ENCODE peak calls at places on chromosomes 3 and 15, in four cellular contexts. H is GM23248; B is CD8-positive, alpha-beta T cell; U is Karpas-422. M is an unnamed sample.
A peak's percentile ranks its signal among the peaks of the same experiment; 100 is the strongest.

GRCh38 chr15:85394552-85395333 is 14.3 kb downstream of the AKAP13 start:
- DNase-seq in H (no peak), B (no peak), U (no peak), M (no peak)

GRCh38 chr3:53069422-53070068 is 23.7 kb upstream of the SFMBT1 start:
- DNase-seq in H (peak; percentile 25), B (no peak), U (no peak), M (no peak)

GRCh38 chr3:3648961-3649360 is 150.3 kb upstream of the LRRN1 start:
- DNase-seq in H (no peak), B (no peak), U (no peak), M (no peak)

GRCh38 chr15:80945605-80946004 is 44.0 kb downstream of the MESD start:
- DNase-seq in H (no peak), B (no peak), U (peak; percentile 67), M (no peak)

GRCh38 chr3:11386413-11387155 is 114.4 kb downstream of the ATG7 start:
- DNase-seq in H (no peak), B (no peak), U (no peak), M (no peak)

GRCh38 chr3:51773529-51773928 is 5.5 kb downstream of the IQCF6 start:
- DNase-seq in H (no peak), B (no peak), U (no peak), M (no peak)

GRCh38 chr3:133763797-133764734 is 17.9 kb downstream of the TF start:
- DNase-seq in H (no peak), B (no peak), U (no peak), M (no peak)

GRCh38 chr3:66722675-66723074 is 221.9 kb upstream of the LRIG1 start:
- DNase-seq in H (peak; percentile 80), B (no peak), U (no peak), M (no peak)

GRCh38 chr3:55283441-55283925 is 203.6 kb downstream of the WNT5A start:
- DNase-seq in H (no peak), B (no peak), U (no peak), M (no peak)

GRCh38 chr15:79042213-79042928 is 48.2 kb downstream of the RASGRF1 start:
- DNase-seq in H (no peak), B (no peak), U (no peak), M (no peak)

GRCh38 chr3:31829011-31829410 is 152.1 kb downstream of the OSBPL10 start:
- DNase-seq in H (no peak), B (no peak), U (no peak), M (no peak)

GRCh38 chr3:31832576-31832975 is 148.5 kb downstream of the OSBPL10 start:
- DNase-seq in H (no peak), B (no peak), U (no peak), M (no peak)

GRCh38 chr3:31831526-31832034 is 149.5 kb downstream of the OSBPL10 start:
- DNase-seq in H (no peak), B (no peak), U (no peak), M (no peak)

GRCh38 chr3:31828007-31828406 is 153.1 kb downstream of the OSBPL10 start:
- DNase-seq in H (no peak), B (no peak), U (no peak), M (no peak)

DNA sequence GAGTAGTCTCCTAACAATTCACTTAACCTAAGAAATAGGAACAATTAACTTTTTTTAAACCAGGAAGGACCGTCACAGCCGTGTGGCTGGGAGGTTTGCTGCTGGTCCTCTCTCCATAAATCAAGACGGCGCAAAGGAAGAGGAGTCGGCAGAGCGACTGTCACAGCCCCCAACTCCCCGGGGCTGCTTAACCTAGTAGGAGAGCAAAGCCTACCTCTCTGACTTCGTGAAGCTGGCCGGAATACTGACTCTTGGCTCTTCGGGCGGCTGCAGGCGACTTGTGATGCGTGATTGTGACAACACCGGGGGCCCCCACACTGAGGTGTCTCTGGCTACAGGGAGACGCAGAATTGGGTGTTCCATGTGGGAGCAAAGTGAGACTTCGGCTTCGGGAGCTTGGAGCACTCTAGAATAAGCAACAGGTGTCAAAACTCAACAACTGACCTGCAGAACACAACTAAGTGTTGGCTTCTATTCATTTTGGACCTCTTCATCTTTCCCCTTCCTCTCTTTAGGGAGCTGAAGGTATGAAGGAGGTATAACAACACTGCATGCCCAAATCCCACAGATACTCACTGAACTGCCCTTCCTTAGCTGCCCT is 151.1 kb downstream of the OSBPL10 start:
- DNase-seq in H (no peak), B (no peak), U (no peak), M (no peak)
- H3K36me3 ChIP-seq in H (no peaks in the 10 kb centered on the region), B (no peaks in the 10 kb centered on the region), U (peaks cover 48% of the 10 kb centered on the region), M (no peaks in the 10 kb centered on the region)

DNA sequence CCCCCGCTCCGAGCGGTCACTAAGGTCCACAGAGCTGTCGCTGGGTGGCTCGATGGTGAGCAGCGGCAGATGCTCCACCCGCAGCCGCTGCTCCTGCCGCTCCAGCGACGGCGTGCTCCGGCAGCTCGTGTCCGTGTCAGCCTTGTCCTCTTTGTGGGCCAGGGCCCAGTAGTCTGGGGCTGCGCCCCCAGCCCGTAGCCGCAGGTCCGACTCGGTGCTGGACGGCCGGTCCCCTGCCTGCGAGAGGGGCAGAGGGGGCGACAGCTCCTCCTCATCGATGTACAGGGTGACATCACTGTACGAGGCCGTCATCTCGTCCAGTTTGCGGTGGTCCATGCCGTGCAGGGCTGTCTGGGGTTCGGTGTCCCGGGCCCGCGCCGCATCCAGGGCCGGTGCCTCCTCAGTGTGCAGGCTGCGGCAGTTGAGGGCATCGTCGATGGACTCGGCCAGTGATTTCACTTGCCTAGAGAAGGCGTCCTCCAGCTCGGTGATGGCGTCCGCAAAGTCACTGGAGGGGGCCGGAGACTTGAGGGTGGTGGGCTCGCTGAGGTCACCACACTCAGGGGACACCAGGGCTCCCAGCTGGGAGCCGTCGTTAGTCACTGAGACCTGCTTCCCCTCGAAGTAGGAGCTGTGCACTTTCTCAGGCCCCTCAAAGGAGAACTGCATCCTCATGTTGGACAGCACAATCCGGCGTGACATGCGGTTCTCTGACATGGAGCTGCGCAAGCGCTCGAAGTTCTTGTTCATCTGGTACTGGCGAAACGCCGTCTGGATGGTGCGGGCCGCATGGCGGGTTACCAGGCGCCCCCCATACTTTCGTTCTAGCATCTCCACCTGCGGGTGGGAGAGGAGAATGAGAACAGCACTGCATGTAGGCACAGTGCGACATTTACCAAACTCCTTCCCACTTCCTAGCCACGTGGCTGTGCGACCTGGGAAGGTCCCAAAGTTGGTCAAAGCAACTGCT is 94.8 kb upstream of the RPL32 start:
- DNase-seq in H (no peak), B (no peak), U (no peak), M (no peak)
- H3K36me3 ChIP-seq in H (peaks cover 3% of the 10 kb centered on the region), B (peaks cover 67% of the 10 kb centered on the region), U (no peaks in the 10 kb centered on the region), M (peaks cover 93% of the 10 kb centered on the region)

GRCh38 chr15:25093455-25094029 is 138.8 kb downstream of the SNRPN start:
- DNase-seq in H (no peak), B (no peak), U (no peak), M (no peak)
- H3K36me3 ChIP-seq in H (peaks cover 1% of the 10 kb centered on the region), B (peaks cover 52% of the 10 kb centered on the region), U (peaks cover 72% of the 10 kb centered on the region), M (peaks cover 82% of the 10 kb centered on the region)

DNA sequence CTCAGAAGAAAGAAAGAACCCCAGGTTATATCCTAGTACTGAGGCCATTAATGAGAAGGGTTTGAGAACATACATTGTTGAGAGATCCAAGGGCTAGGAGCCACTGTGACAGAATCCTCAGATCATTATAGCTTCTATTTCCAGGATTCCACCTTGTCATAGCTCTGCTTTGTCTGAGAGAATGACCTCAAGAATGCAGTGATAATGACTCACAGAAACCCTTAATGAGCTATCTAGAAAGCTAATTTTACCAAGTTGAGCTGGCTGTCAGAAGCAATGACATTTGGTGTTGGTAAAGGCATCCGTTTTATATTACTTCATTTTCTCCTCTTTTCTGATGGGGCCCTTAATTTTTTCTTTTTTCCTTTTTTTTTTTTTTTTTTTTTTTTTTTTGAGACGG is 10.9 kb downstream of the TRIP4 start:
- DNase-seq in H (peak; percentile 35), B (no peak), U (no peak), M (no peak)
- H3K36me3 ChIP-seq in H (peaks cover 71% of the 10 kb centered on the region), B (peaks cover 28% of the 10 kb centered on the region), U (peaks cover 8% of the 10 kb centered on the region), M (peaks cover 54% of the 10 kb centered on the region)